ENCODE peak calls at places on chromosomes 11 and 22, in four cellular contexts. One of them, this sample, is unnamed.

GRCh38 chr11:707817-708420 is 1.9 kb downstream of the EPS8L2 start:
- DNase-seq in transverse colon: no peak
- DNase-seq in right atrium auricular region: no peak
- DNase-seq in ovary: no peak
- DNase-seq in this sample: no peak

GRCh38 chr22:44971651-44972362 is 38.0 kb downstream of the PHF21B start:
- DNase-seq in transverse colon: no peak
- DNase-seq in right atrium auricular region: no peak
- DNase-seq in ovary: no peak
- DNase-seq in this sample: no peak

GRCh38 chr22:33599596-33599995 is 320.7 kb downstream of the LARGE1 start:
- DNase-seq in transverse colon: no peak
- DNase-seq in right atrium auricular region: no peak
- DNase-seq in ovary: no peak
- DNase-seq in this sample: no peak

GRCh38 chr22:33088418-33088817 is 30.2 kb upstream of the SYN3 start:
- DNase-seq in transverse colon: no peak
- DNase-seq in right atrium auricular region: no peak
- DNase-seq in ovary: no peak
- DNase-seq in this sample: no peak

GRCh38 chr11:69300124-69301032 is 6.4 kb downstream of the MYEOV start:
- DNase-seq in transverse colon: no peak
- DNase-seq in right atrium auricular region: no peak
- DNase-seq in ovary: no peak
- DNase-seq in this sample: no peak

GRCh38 chr11:95363710-95364109 is 132.7 kb upstream of the SESN3 start:
- DNase-seq in transverse colon: no peak
- DNase-seq in right atrium auricular region: no peak
- DNase-seq in ovary: no peak
- DNase-seq in this sample: peak

GRCh38 chr11:8339592-8340022 is 75.9 kb upstream of the LMO1 start:
- DNase-seq in transverse colon: no peak
- DNase-seq in right atrium auricular region: no peak
- DNase-seq in ovary: no peak
- DNase-seq in this sample: no peak

GRCh38 chr11:12893787-12894672 is 115.1 kb upstream of the RASSF10 start:
- DNase-seq in transverse colon: peak
- DNase-seq in right atrium auricular region: peak
- DNase-seq in ovary: peak
- DNase-seq in this sample: peak

GRCh38 chr22:43185860-43186261 is 1.1 kb downstream of the TTLL12 start:
- DNase-seq in transverse colon: peak
- DNase-seq in right atrium auricular region: no peak
- DNase-seq in ovary: peak
- DNase-seq in this sample: no peak

GRCh38 chr11:86639172-86639571 is 33.2 kb downstream of the ME3 start:
- DNase-seq in transverse colon: no peak
- DNase-seq in right atrium auricular region: no peak
- DNase-seq in ovary: no peak
- DNase-seq in this sample: no peak

GRCh38 chr11:46248270-46249102 is 29.0 kb upstream of the CREB3L1 start:
- DNase-seq in transverse colon: no peak
- DNase-seq in right atrium auricular region: no peak
- DNase-seq in ovary: no peak
- DNase-seq in this sample: no peak

GRCh38 chr11:58788355-58789023 is 56.0 kb downstream of the GLYATL2 start:
- DNase-seq in transverse colon: peak
- DNase-seq in right atrium auricular region: no peak
- DNase-seq in ovary: peak
- DNase-seq in this sample: peak

GRCh38 chr11:8167796-8168195 is 1.0 kb downstream of the RIC3 start:
- DNase-seq in transverse colon: no peak
- DNase-seq in right atrium auricular region: no peak
- DNase-seq in ovary: no peak
- DNase-seq in this sample: no peak

GRCh38 chr11:73466643-73467042 is 90.4 kb downstream of the RELT start:
- DNase-seq in transverse colon: no peak
- DNase-seq in right atrium auricular region: no peak
- DNase-seq in ovary: no peak
- DNase-seq in this sample: no peak

GRCh38 chr11:131192628-131193027 is 177.8 kb upstream of the NTM start:
- DNase-seq in transverse colon: no peak
- DNase-seq in right atrium auricular region: no peak
- DNase-seq in ovary: no peak
- DNase-seq in this sample: no peak

GRCh38 chr11:80155412-80156017 is 714.7 kb upstream of the TENM4 start:
- DNase-seq in transverse colon: no peak
- DNase-seq in right atrium auricular region: no peak
- DNase-seq in ovary: no peak
- DNase-seq in this sample: peak

GRCh38 chr22:19117111-19117512 is 5.1 kb downstream of the DGCR2 start:
- DNase-seq in transverse colon: peak
- DNase-seq in right atrium auricular region: no peak
- DNase-seq in ovary: no peak
- DNase-seq in this sample: peak

GRCh38 chr11:94774345-94774744 is 6.2 kb downstream of the AMOTL1 start:
- DNase-seq in transverse colon: no peak
- DNase-seq in right atrium auricular region: no peak
- DNase-seq in ovary: no peak
- DNase-seq in this sample: no peak

GRCh38 chr11:77407613-77408012 is 66.3 kb downstream of the PAK1 start:
- DNase-seq in transverse colon: peak
- DNase-seq in right atrium auricular region: no peak
- DNase-seq in ovary: no peak
- DNase-seq in this sample: no peak

GRCh38 chr22:26658671-26659478 is 1.5 kb downstream of the MIAT start:
- DNase-seq in transverse colon: peak
- DNase-seq in right atrium auricular region: no peak
- DNase-seq in ovary: no peak
- DNase-seq in this sample: peak

GRCh38 chr11:1125803-1126202 is 31.9 kb upstream of the MUC5AC start:
- DNase-seq in transverse colon: no peak
- DNase-seq in right atrium auricular region: no peak
- DNase-seq in ovary: no peak
- DNase-seq in this sample: no peak

GRCh38 chr11:120061761-120062560 is 76.0 kb downstream of the TRIM29 start:
- DNase-seq in transverse colon: no peak
- DNase-seq in right atrium auricular region: peak
- DNase-seq in ovary: no peak
- DNase-seq in this sample: peak

GRCh38 chr22:25774575-25775026 is 32.6 kb downstream of the MYO18B start:
- DNase-seq in transverse colon: no peak
- DNase-seq in right atrium auricular region: no peak
- DNase-seq in ovary: no peak
- DNase-seq in this sample: peak

GRCh38 chr11:76724162-76724768 is 53.7 kb upstream of the LRRC32 start:
- DNase-seq in transverse colon: no peak
- DNase-seq in right atrium auricular region: no peak
- DNase-seq in ovary: no peak
- DNase-seq in this sample: no peak

GRCh38 chr11:43943931-43944751 is 1.7 kb downstream of the C11orf96 start:
- DNase-seq in transverse colon: no peak
- DNase-seq in right atrium auricular region: no peak
- DNase-seq in ovary: peak
- DNase-seq in this sample: peak

GRCh38 chr11:16771350-16772140 is 33.1 kb downstream of the C11orf58 start:
- DNase-seq in transverse colon: no peak
- DNase-seq in right atrium auricular region: peak
- DNase-seq in ovary: no peak
- DNase-seq in this sample: no peak

GRCh38 chr11:69371731-69372588 is 78.0 kb downstream of the MYEOV start:
- DNase-seq in transverse colon: peak
- DNase-seq in right atrium auricular region: peak
- DNase-seq in ovary: no peak
- DNase-seq in this sample: no peak

GRCh38 chr22:42716221-42716620 is 4.4 kb downstream of the A4GALT start:
- DNase-seq in transverse colon: no peak
- DNase-seq in right atrium auricular region: no peak
- DNase-seq in ovary: no peak
- DNase-seq in this sample: no peak

GRCh38 chr22:19844423-19845368 is 10.0 kb downstream of the GNB1L start:
- DNase-seq in transverse colon: no peak
- DNase-seq in right atrium auricular region: peak
- DNase-seq in ovary: no peak
- DNase-seq in this sample: no peak

GRCh38 chr22:46033256-46034200 is 56.6 kb upstream of the WNT7B start:
- DNase-seq in transverse colon: no peak
- DNase-seq in right atrium auricular region: no peak
- DNase-seq in ovary: no peak
- DNase-seq in this sample: no peak

GRCh38 chr11:104337273-104337672 is 173.3 kb upstream of the PDGFD start:
- DNase-seq in transverse colon: no peak
- DNase-seq in right atrium auricular region: no peak
- DNase-seq in ovary: no peak
- DNase-seq in this sample: no peak

GRCh38 chr22:39529487-39529851 is 3.1 kb downstream of the RPS19BP1 start:
- DNase-seq in transverse colon: no peak
- DNase-seq in right atrium auricular region: no peak
- DNase-seq in ovary: no peak
- DNase-seq in this sample: no peak

GRCh38 chr11:46281374-46281831 is 3.9 kb downstream of the CREB3L1 start:
- DNase-seq in transverse colon: peak
- DNase-seq in right atrium auricular region: no peak
- DNase-seq in ovary: peak
- DNase-seq in this sample: no peak

GRCh38 chr11:30522825-30523224 is 63.3 kb downstream of the MPPED2 start:
- DNase-seq in transverse colon: no peak
- DNase-seq in right atrium auricular region: no peak
- DNase-seq in ovary: no peak
- DNase-seq in this sample: no peak

GRCh38 chr22:29073618-29074275 is 912 bp downstream of the KREMEN1 start:
- DNase-seq in transverse colon: peak
- DNase-seq in right atrium auricular region: no peak
- DNase-seq in ovary: peak
- DNase-seq in this sample: no peak

GRCh38 chr11:99015634-99016454 is 4.9 kb upstream of the CNTN5 start:
- DNase-seq in transverse colon: no peak
- DNase-seq in right atrium auricular region: no peak
- DNase-seq in ovary: no peak
- DNase-seq in this sample: no peak

DNA sequence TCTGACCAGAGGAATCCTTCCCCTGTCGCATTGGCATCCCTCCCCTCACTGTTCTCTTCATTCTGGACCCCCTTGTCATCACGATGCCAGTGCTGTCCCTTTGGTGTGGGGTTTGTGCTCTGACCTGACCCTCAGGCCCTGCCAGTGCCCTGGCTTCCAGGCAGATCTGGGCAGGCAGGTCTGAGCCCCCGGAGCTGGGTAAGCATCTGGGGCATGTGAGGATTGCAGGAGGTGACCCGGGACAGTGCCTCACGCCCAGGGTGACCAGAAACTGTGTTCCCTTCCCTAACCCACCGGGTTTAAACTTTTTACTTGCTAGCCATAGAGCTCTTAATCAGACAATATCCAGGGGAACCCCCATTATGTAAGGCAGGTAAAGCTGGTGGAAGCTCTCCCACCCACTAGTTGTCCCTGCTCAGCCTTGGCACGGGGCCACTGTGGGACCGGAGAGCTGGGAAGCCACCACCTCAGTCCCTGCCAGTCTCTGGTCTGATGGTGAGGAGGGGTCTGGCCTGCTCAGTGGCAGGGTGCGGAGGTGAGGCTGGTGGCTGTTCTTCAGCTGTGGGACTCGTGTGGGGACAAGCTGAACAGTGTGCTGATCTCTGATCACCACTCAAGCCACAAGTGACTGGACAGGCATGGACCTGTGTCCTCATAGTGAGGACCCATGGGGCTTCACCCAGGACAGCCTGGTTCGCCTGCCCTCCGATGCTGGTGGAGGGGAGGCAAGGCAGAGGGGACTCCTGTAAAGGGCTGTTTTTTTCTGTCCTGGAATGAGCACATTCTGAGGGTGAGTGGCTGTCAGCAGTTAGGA is 38.0 kb downstream of the BCR start:
- DNase-seq in transverse colon: no peak
- DNase-seq in right atrium auricular region: no peak
- DNase-seq in ovary: no peak
- DNase-seq in this sample: no peak
- H3K4me3 ChIP-seq in transverse colon: no peak
- H3K4me3 ChIP-seq in right atrium auricular region: no peak
- H3K4me3 ChIP-seq in ovary: no peak
- H3K4me3 ChIP-seq in this sample: no peak

GRCh38 chr11:110947100-110947499 is 234.9 kb upstream of the ARHGAP20 start:
- DNase-seq in transverse colon: no peak
- DNase-seq in right atrium auricular region: no peak
- DNase-seq in ovary: no peak
- DNase-seq in this sample: no peak
- H3K4me3 ChIP-seq in transverse colon: no peak
- H3K4me3 ChIP-seq in right atrium auricular region: no peak
- H3K4me3 ChIP-seq in ovary: no peak
- H3K4me3 ChIP-seq in this sample: no peak

GRCh38 chr11:124069429-124070401 is 28.6 kb upstream of the OR10G7 start:
- DNase-seq in transverse colon: peak
- DNase-seq in right atrium auricular region: no peak
- DNase-seq in ovary: no peak
- DNase-seq in this sample: peak
- H3K4me3 ChIP-seq in transverse colon: no peak
- H3K4me3 ChIP-seq in right atrium auricular region: no peak
- H3K4me3 ChIP-seq in ovary: no peak
- H3K4me3 ChIP-seq in this sample: peak

DNA sequence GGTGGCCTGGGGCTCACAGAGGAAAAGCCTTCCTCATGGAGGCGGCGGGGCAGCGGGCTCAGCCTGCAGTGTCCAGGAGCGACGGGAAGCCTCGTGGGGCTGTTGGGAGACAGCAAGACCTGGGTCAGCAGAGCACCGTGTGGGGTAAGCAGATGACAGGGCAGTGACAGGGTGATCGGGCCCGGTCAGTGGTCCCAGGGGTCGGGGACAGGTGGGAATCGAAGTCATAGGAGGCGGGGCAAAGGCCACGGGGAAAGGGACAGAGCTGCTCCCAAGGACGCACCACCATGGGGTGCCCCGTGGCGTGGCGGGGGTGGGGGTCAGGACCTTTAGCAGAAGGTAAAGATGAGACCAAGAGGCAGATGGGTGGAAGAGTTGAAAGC is 49.8 kb downstream of the CDKN1C start:
- DNase-seq in transverse colon: no peak
- DNase-seq in right atrium auricular region: no peak
- DNase-seq in ovary: no peak
- DNase-seq in this sample: no peak
- H3K4me3 ChIP-seq in transverse colon: no peak
- H3K4me3 ChIP-seq in right atrium auricular region: no peak
- H3K4me3 ChIP-seq in ovary: no peak
- H3K4me3 ChIP-seq in this sample: no peak

This sample was measured in WERI-Rb-1.